ENCODE peak calls at places on chromosomes 7 and 10, in eight cellular contexts. One of them, this sample, is unnamed.

GRCh38 chr7:128794020-128794419 is 2.3 kb downstream of the CCDC136 start:
- DNase-seq in T-helper 9 cell: no peak
- DNase-seq in stimulated activated naive CD8-positive, alpha-beta T cell treated with anti-CD3 and anti-CD28 coated beads, Interleukin-15, Interleukin-2, amounts not matched to agents 100 U/mL and 50 U/mL, for 24 hours: peak
- DNase-seq in glutamatergic neuron: no peak
- DNase-seq in lung microvascular endothelial cell: no peak
- DNase-seq in AG09319: no peak
- DNase-seq in ovary: no peak
- DNase-seq in CD4-positive, CD25-positive, alpha-beta regulatory T cell: no peak
- DNase-seq in this sample: no peak

GRCh38 chr7:915291-916218 is 38.9 kb downstream of the ADAP1 start:
- DNase-seq in AG09319: no peak
- DNase-seq in ovary: no peak
- DNase-seq in T-helper 9 cell: no peak
- DNase-seq in stimulated activated naive CD8-positive, alpha-beta T cell treated with anti-CD3 and anti-CD28 coated beads, Interleukin-15, Interleukin-2, amounts not matched to agents 100 U/mL and 50 U/mL, for 24 hours: no peak
- DNase-seq in CD4-positive, CD25-positive, alpha-beta regulatory T cell: no peak
- DNase-seq in lung microvascular endothelial cell: no peak
- DNase-seq in glutamatergic neuron: no peak
- DNase-seq in this sample: no peak

GRCh38 chr7:107594961-107595737 is 15.1 kb downstream of the BCAP29 start:
- DNase-seq in AG09319: no peak
- DNase-seq in stimulated activated naive CD8-positive, alpha-beta T cell treated with anti-CD3 and anti-CD28 coated beads, Interleukin-15, Interleukin-2, amounts not matched to agents 100 U/mL and 50 U/mL, for 24 hours: no peak
- DNase-seq in CD4-positive, CD25-positive, alpha-beta regulatory T cell: no peak
- DNase-seq in T-helper 9 cell: no peak
- DNase-seq in ovary: no peak
- DNase-seq in glutamatergic neuron: no peak
- DNase-seq in lung microvascular endothelial cell: peak
- DNase-seq in this sample: no peak

GRCh38 chr10:103605359-103606156 is 112.1 kb downstream of the NEURL1 start:
- DNase-seq in lung microvascular endothelial cell: peak
- DNase-seq in T-helper 9 cell: peak
- DNase-seq in stimulated activated naive CD8-positive, alpha-beta T cell treated with anti-CD3 and anti-CD28 coated beads, Interleukin-15, Interleukin-2, amounts not matched to agents 100 U/mL and 50 U/mL, for 24 hours: peak
- DNase-seq in glutamatergic neuron: no peak
- DNase-seq in CD4-positive, CD25-positive, alpha-beta regulatory T cell: no peak
- DNase-seq in AG09319: no peak
- DNase-seq in ovary: peak
- DNase-seq in this sample: peak

GRCh38 chr7:133545613-133546012 is 292.7 kb downstream of the EXOC4 start:
- DNase-seq in glutamatergic neuron: no peak
- DNase-seq in CD4-positive, CD25-positive, alpha-beta regulatory T cell: no peak
- DNase-seq in lung microvascular endothelial cell: peak
- DNase-seq in AG09319: no peak
- DNase-seq in stimulated activated naive CD8-positive, alpha-beta T cell treated with anti-CD3 and anti-CD28 coated beads, Interleukin-15, Interleukin-2, amounts not matched to agents 100 U/mL and 50 U/mL, for 24 hours: no peak
- DNase-seq in T-helper 9 cell: no peak
- DNase-seq in ovary: no peak
- DNase-seq in this sample: no peak

GRCh38 chr10:128027822-128028507 is 98.3 kb downstream of the MKI67 start:
- DNase-seq in CD4-positive, CD25-positive, alpha-beta regulatory T cell: no peak
- DNase-seq in AG09319: no peak
- DNase-seq in T-helper 9 cell: no peak
- DNase-seq in stimulated activated naive CD8-positive, alpha-beta T cell treated with anti-CD3 and anti-CD28 coated beads, Interleukin-15, Interleukin-2, amounts not matched to agents 100 U/mL and 50 U/mL, for 24 hours: no peak
- DNase-seq in lung microvascular endothelial cell: no peak
- DNase-seq in glutamatergic neuron: no peak
- DNase-seq in ovary: no peak
- DNase-seq in this sample: no peak

GRCh38 chr10:72875250-72876055 is 18.1 kb upstream of the OIT3 start:
- DNase-seq in stimulated activated naive CD8-positive, alpha-beta T cell treated with anti-CD3 and anti-CD28 coated beads, Interleukin-15, Interleukin-2, amounts not matched to agents 100 U/mL and 50 U/mL, for 24 hours: no peak
- DNase-seq in CD4-positive, CD25-positive, alpha-beta regulatory T cell: no peak
- DNase-seq in AG09319: no peak
- DNase-seq in lung microvascular endothelial cell: peak
- DNase-seq in T-helper 9 cell: no peak
- DNase-seq in glutamatergic neuron: peak
- DNase-seq in ovary: no peak
- DNase-seq in this sample: no peak

GRCh38 chr7:97064972-97065587 is 40.4 kb upstream of the DLX5 start:
- DNase-seq in ovary: no peak
- DNase-seq in lung microvascular endothelial cell: peak
- DNase-seq in stimulated activated naive CD8-positive, alpha-beta T cell treated with anti-CD3 and anti-CD28 coated beads, Interleukin-15, Interleukin-2, amounts not matched to agents 100 U/mL and 50 U/mL, for 24 hours: peak
- DNase-seq in CD4-positive, CD25-positive, alpha-beta regulatory T cell: no peak
- DNase-seq in glutamatergic neuron: no peak
- DNase-seq in T-helper 9 cell: no peak
- DNase-seq in AG09319: peak
- DNase-seq in this sample: peak

GRCh38 chr10:94677691-94678090 is 5.8 kb upstream of the CYP2C18 start:
- DNase-seq in glutamatergic neuron: no peak
- DNase-seq in lung microvascular endothelial cell: no peak
- DNase-seq in stimulated activated naive CD8-positive, alpha-beta T cell treated with anti-CD3 and anti-CD28 coated beads, Interleukin-15, Interleukin-2, amounts not matched to agents 100 U/mL and 50 U/mL, for 24 hours: no peak
- DNase-seq in T-helper 9 cell: no peak
- DNase-seq in AG09319: no peak
- DNase-seq in ovary: no peak
- DNase-seq in CD4-positive, CD25-positive, alpha-beta regulatory T cell: no peak
- DNase-seq in this sample: peak

GRCh38 chr7:153413540-153414287 is 638.5 kb upstream of the DPP6 start:
- DNase-seq in AG09319: no peak
- DNase-seq in CD4-positive, CD25-positive, alpha-beta regulatory T cell: no peak
- DNase-seq in stimulated activated naive CD8-positive, alpha-beta T cell treated with anti-CD3 and anti-CD28 coated beads, Interleukin-15, Interleukin-2, amounts not matched to agents 100 U/mL and 50 U/mL, for 24 hours: no peak
- DNase-seq in lung microvascular endothelial cell: no peak
- DNase-seq in ovary: no peak
- DNase-seq in glutamatergic neuron: no peak
- DNase-seq in T-helper 9 cell: no peak
- DNase-seq in this sample: peak

GRCh38 chr7:121083138-121083789 is 94.8 kb downstream of the CPED1 start:
- DNase-seq in glutamatergic neuron: no peak
- DNase-seq in T-helper 9 cell: no peak
- DNase-seq in stimulated activated naive CD8-positive, alpha-beta T cell treated with anti-CD3 and anti-CD28 coated beads, Interleukin-15, Interleukin-2, amounts not matched to agents 100 U/mL and 50 U/mL, for 24 hours: no peak
- DNase-seq in AG09319: no peak
- DNase-seq in lung microvascular endothelial cell: peak
- DNase-seq in CD4-positive, CD25-positive, alpha-beta regulatory T cell: no peak
- DNase-seq in ovary: no peak
- DNase-seq in this sample: peak

GRCh38 chr10:89216056-89216455 is 8.9 kb upstream of the CH25H start:
- DNase-seq in stimulated activated naive CD8-positive, alpha-beta T cell treated with anti-CD3 and anti-CD28 coated beads, Interleukin-15, Interleukin-2, amounts not matched to agents 100 U/mL and 50 U/mL, for 24 hours: no peak
- DNase-seq in ovary: no peak
- DNase-seq in glutamatergic neuron: no peak
- DNase-seq in CD4-positive, CD25-positive, alpha-beta regulatory T cell: no peak
- DNase-seq in T-helper 9 cell: no peak
- DNase-seq in lung microvascular endothelial cell: no peak
- DNase-seq in AG09319: no peak
- DNase-seq in this sample: no peak

GRCh38 chr7:156969972-156970420 is 20.5 kb downstream of the NOM1 start:
- DNase-seq in lung microvascular endothelial cell: peak
- DNase-seq in glutamatergic neuron: no peak
- DNase-seq in CD4-positive, CD25-positive, alpha-beta regulatory T cell: no peak
- DNase-seq in AG09319: no peak
- DNase-seq in stimulated activated naive CD8-positive, alpha-beta T cell treated with anti-CD3 and anti-CD28 coated beads, Interleukin-15, Interleukin-2, amounts not matched to agents 100 U/mL and 50 U/mL, for 24 hours: no peak
- DNase-seq in T-helper 9 cell: no peak
- DNase-seq in ovary: no peak
- DNase-seq in this sample: no peak

GRCh38 chr10:55734112-55734511 is 626.9 kb downstream of the ZWINT start:
- DNase-seq in T-helper 9 cell: no peak
- DNase-seq in lung microvascular endothelial cell: no peak
- DNase-seq in stimulated activated naive CD8-positive, alpha-beta T cell treated with anti-CD3 and anti-CD28 coated beads, Interleukin-15, Interleukin-2, amounts not matched to agents 100 U/mL and 50 U/mL, for 24 hours: no peak
- DNase-seq in AG09319: no peak
- DNase-seq in CD4-positive, CD25-positive, alpha-beta regulatory T cell: no peak
- DNase-seq in glutamatergic neuron: no peak
- DNase-seq in ovary: no peak
- DNase-seq in this sample: no peak

GRCh38 chr7:116258734-116259133 is 48.4 kb downstream of the TES start:
- DNase-seq in ovary: no peak
- DNase-seq in AG09319: peak
- DNase-seq in T-helper 9 cell: peak
- DNase-seq in CD4-positive, CD25-positive, alpha-beta regulatory T cell: no peak
- DNase-seq in stimulated activated naive CD8-positive, alpha-beta T cell treated with anti-CD3 and anti-CD28 coated beads, Interleukin-15, Interleukin-2, amounts not matched to agents 100 U/mL and 50 U/mL, for 24 hours: peak
- DNase-seq in lung microvascular endothelial cell: peak
- DNase-seq in glutamatergic neuron: no peak
- DNase-seq in this sample: peak

GRCh38 chr7:155363852-155364600 is 66.3 kb downstream of the INSIG1 start:
- DNase-seq in T-helper 9 cell: no peak
- DNase-seq in glutamatergic neuron: peak
- DNase-seq in CD4-positive, CD25-positive, alpha-beta regulatory T cell: no peak
- DNase-seq in lung microvascular endothelial cell: no peak
- DNase-seq in ovary: no peak
- DNase-seq in AG09319: no peak
- DNase-seq in stimulated activated naive CD8-positive, alpha-beta T cell treated with anti-CD3 and anti-CD28 coated beads, Interleukin-15, Interleukin-2, amounts not matched to agents 100 U/mL and 50 U/mL, for 24 hours: no peak
- DNase-seq in this sample: peak

GRCh38 chr10:124534231-124534798 is 72.7 kb downstream of the LHPP start:
- DNase-seq in T-helper 9 cell: no peak
- DNase-seq in AG09319: no peak
- DNase-seq in ovary: peak
- DNase-seq in CD4-positive, CD25-positive, alpha-beta regulatory T cell: no peak
- DNase-seq in stimulated activated naive CD8-positive, alpha-beta T cell treated with anti-CD3 and anti-CD28 coated beads, Interleukin-15, Interleukin-2, amounts not matched to agents 100 U/mL and 50 U/mL, for 24 hours: peak
- DNase-seq in lung microvascular endothelial cell: peak
- DNase-seq in glutamatergic neuron: peak
- DNase-seq in this sample: no peak

GRCh38 chr7:100011516-100011915 is 3.9 kb upstream of the ZKSCAN1 start:
- DNase-seq in CD4-positive, CD25-positive, alpha-beta regulatory T cell: no peak
- DNase-seq in T-helper 9 cell: no peak
- DNase-seq in lung microvascular endothelial cell: no peak
- DNase-seq in stimulated activated naive CD8-positive, alpha-beta T cell treated with anti-CD3 and anti-CD28 coated beads, Interleukin-15, Interleukin-2, amounts not matched to agents 100 U/mL and 50 U/mL, for 24 hours: no peak
- DNase-seq in ovary: no peak
- DNase-seq in AG09319: no peak
- DNase-seq in glutamatergic neuron: no peak
- DNase-seq in this sample: no peak

GRCh38 chr7:14021069-14021468 is 31.6 kb upstream of the ETV1 start:
- DNase-seq in ovary: no peak
- DNase-seq in T-helper 9 cell: no peak
- DNase-seq in stimulated activated naive CD8-positive, alpha-beta T cell treated with anti-CD3 and anti-CD28 coated beads, Interleukin-15, Interleukin-2, amounts not matched to agents 100 U/mL and 50 U/mL, for 24 hours: no peak
- DNase-seq in lung microvascular endothelial cell: no peak
- DNase-seq in AG09319: no peak
- DNase-seq in glutamatergic neuron: no peak
- DNase-seq in CD4-positive, CD25-positive, alpha-beta regulatory T cell: no peak
- DNase-seq in this sample: no peak

GRCh38 chr10:45647118-45647517 is 25.5 kb downstream of the ZFAND4 start:
- DNase-seq in AG09319: no peak
- DNase-seq in CD4-positive, CD25-positive, alpha-beta regulatory T cell: no peak
- DNase-seq in lung microvascular endothelial cell: no peak
- DNase-seq in glutamatergic neuron: no peak
- DNase-seq in stimulated activated naive CD8-positive, alpha-beta T cell treated with anti-CD3 and anti-CD28 coated beads, Interleukin-15, Interleukin-2, amounts not matched to agents 100 U/mL and 50 U/mL, for 24 hours: no peak
- DNase-seq in ovary: no peak
- DNase-seq in T-helper 9 cell: no peak
- DNase-seq in this sample: no peak

GRCh38 chr10:80924063-80924952 is 386.6 kb downstream of the SH2D4B start:
- DNase-seq in stimulated activated naive CD8-positive, alpha-beta T cell treated with anti-CD3 and anti-CD28 coated beads, Interleukin-15, Interleukin-2, amounts not matched to agents 100 U/mL and 50 U/mL, for 24 hours: peak
- DNase-seq in lung microvascular endothelial cell: peak
- DNase-seq in AG09319: peak
- DNase-seq in glutamatergic neuron: peak
- DNase-seq in CD4-positive, CD25-positive, alpha-beta regulatory T cell: no peak
- DNase-seq in ovary: peak
- DNase-seq in T-helper 9 cell: no peak
- DNase-seq in this sample: peak

GRCh38 chr7:44101966-44102845 is 1.9 kb upstream of the AEBP1 start:
- DNase-seq in CD4-positive, CD25-positive, alpha-beta regulatory T cell: no peak
- DNase-seq in lung microvascular endothelial cell: peak
- DNase-seq in ovary: no peak
- DNase-seq in glutamatergic neuron: no peak
- DNase-seq in T-helper 9 cell: no peak
- DNase-seq in AG09319: peak
- DNase-seq in stimulated activated naive CD8-positive, alpha-beta T cell treated with anti-CD3 and anti-CD28 coated beads, Interleukin-15, Interleukin-2, amounts not matched to agents 100 U/mL and 50 U/mL, for 24 hours: no peak
- DNase-seq in this sample: no peak

GRCh38 chr7:33979807-33980355 is 74.5 kb downstream of the BMPER start:
- DNase-seq in lung microvascular endothelial cell: peak
- DNase-seq in AG09319: no peak
- DNase-seq in T-helper 9 cell: no peak
- DNase-seq in ovary: no peak
- DNase-seq in stimulated activated naive CD8-positive, alpha-beta T cell treated with anti-CD3 and anti-CD28 coated beads, Interleukin-15, Interleukin-2, amounts not matched to agents 100 U/mL and 50 U/mL, for 24 hours: no peak
- DNase-seq in CD4-positive, CD25-positive, alpha-beta regulatory T cell: no peak
- DNase-seq in glutamatergic neuron: no peak
- DNase-seq in this sample: no peak

GRCh38 chr10:34813626-34814227 is 1.4 kb downstream of the PARD3 start:
- DNase-seq in T-helper 9 cell: no peak
- DNase-seq in CD4-positive, CD25-positive, alpha-beta regulatory T cell: no peak
- DNase-seq in lung microvascular endothelial cell: peak
- DNase-seq in stimulated activated naive CD8-positive, alpha-beta T cell treated with anti-CD3 and anti-CD28 coated beads, Interleukin-15, Interleukin-2, amounts not matched to agents 100 U/mL and 50 U/mL, for 24 hours: no peak
- DNase-seq in AG09319: no peak
- DNase-seq in glutamatergic neuron: no peak
- DNase-seq in ovary: no peak
- DNase-seq in this sample: no peak

GRCh38 chr10:89563861-89564478 is 28.6 kb upstream of the SLC16A12 start:
- DNase-seq in T-helper 9 cell: no peak
- DNase-seq in lung microvascular endothelial cell: peak
- DNase-seq in AG09319: no peak
- DNase-seq in stimulated activated naive CD8-positive, alpha-beta T cell treated with anti-CD3 and anti-CD28 coated beads, Interleukin-15, Interleukin-2, amounts not matched to agents 100 U/mL and 50 U/mL, for 24 hours: no peak
- DNase-seq in CD4-positive, CD25-positive, alpha-beta regulatory T cell: no peak
- DNase-seq in ovary: no peak
- DNase-seq in glutamatergic neuron: no peak
- DNase-seq in this sample: peak

GRCh38 chr10:94138391-94138790 is 144.7 kb downstream of the PLCE1 start:
- DNase-seq in T-helper 9 cell: no peak
- DNase-seq in stimulated activated naive CD8-positive, alpha-beta T cell treated with anti-CD3 and anti-CD28 coated beads, Interleukin-15, Interleukin-2, amounts not matched to agents 100 U/mL and 50 U/mL, for 24 hours: no peak
- DNase-seq in glutamatergic neuron: no peak
- DNase-seq in lung microvascular endothelial cell: no peak
- DNase-seq in ovary: no peak
- DNase-seq in CD4-positive, CD25-positive, alpha-beta regulatory T cell: no peak
- DNase-seq in AG09319: no peak
- DNase-seq in this sample: no peak

This sample was measured in K562.